ENCODE peak calls at places on chromosome 19, in eight cellular contexts. V is tibial nerve, J is RWPE1, E is choroid plexus epithelial cell, U is PC-3, L is prostate gland, H is neural progenitor cell, Z is neural crest cell. B is an unnamed sample.

GRCh38 chr19:6260912-6261636 is 18.7 kb downstream of the MLLT1 start:
- DNase-seq in H (peak), E (peak), L (no peak), V (no peak), Z (peak), J (peak), U (peak), B (no peak)

GRCh38 chr19:31339405-31339804 is 9.8 kb downstream of the TSHZ3 start:
- DNase-seq in E (no peak), H (no peak), U (no peak), L (no peak), Z (no peak), J (no peak), V (no peak), B (no peak)

GRCh38 chr19:38019427-38019724 is 112.4 kb downstream of the SIPA1L3 start:
- DNase-seq in U (no peak), H (no peak), V (no peak), J (no peak), E (no peak), L (no peak), Z (no peak), B (no peak)

GRCh38 chr19:38869160-38869835 is 8.8 kb downstream of the RINL start:
- DNase-seq in H (no peak), L (no peak), Z (no peak), V (no peak), J (no peak), E (no peak), U (no peak), B (no peak)

GRCh38 chr19:2477141-2477710 is 1.3 kb downstream of the GADD45B start:
- DNase-seq in H (peak), V (no peak), E (peak), Z (no peak), U (peak), L (peak), J (no peak), B (no peak)

GRCh38 chr19:35468637-35469036 is 20.6 kb downstream of the FFAR2 start:
- DNase-seq in J (peak), U (peak), Z (no peak), E (peak), V (no peak), L (peak), H (peak), B (peak)

GRCh38 chr19:45271098-45271497 is 20.0 kb downstream of the MARK4 start:
- DNase-seq in E (no peak), V (no peak), L (no peak), H (no peak), U (no peak), J (no peak), Z (no peak), B (no peak)

GRCh38 chr19:34224996-34225658 is 29.2 kb upstream of the GARRE1 start:
- DNase-seq in E (peak), J (no peak), U (peak), Z (no peak), H (no peak), V (no peak), L (no peak), B (no peak)

GRCh38 chr19:54873990-54874389 is at the start of gene FCAR:
- DNase-seq in Z (no peak), L (no peak), E (no peak), U (no peak), V (no peak), H (no peak), J (no peak), B (no peak)

GRCh38 chr19:16877581-16877980 is 11.2 kb upstream of the F2RL3 start:
- DNase-seq in L (no peak), H (no peak), E (no peak), J (no peak), U (no peak), Z (no peak), V (no peak), B (no peak)
- TF ChIP-seq CTCF in L (no peak), H (no peak), E (no peak), J (no peak), U (no peak), Z (no peak), V (no peak), B (no peak)

DNA sequence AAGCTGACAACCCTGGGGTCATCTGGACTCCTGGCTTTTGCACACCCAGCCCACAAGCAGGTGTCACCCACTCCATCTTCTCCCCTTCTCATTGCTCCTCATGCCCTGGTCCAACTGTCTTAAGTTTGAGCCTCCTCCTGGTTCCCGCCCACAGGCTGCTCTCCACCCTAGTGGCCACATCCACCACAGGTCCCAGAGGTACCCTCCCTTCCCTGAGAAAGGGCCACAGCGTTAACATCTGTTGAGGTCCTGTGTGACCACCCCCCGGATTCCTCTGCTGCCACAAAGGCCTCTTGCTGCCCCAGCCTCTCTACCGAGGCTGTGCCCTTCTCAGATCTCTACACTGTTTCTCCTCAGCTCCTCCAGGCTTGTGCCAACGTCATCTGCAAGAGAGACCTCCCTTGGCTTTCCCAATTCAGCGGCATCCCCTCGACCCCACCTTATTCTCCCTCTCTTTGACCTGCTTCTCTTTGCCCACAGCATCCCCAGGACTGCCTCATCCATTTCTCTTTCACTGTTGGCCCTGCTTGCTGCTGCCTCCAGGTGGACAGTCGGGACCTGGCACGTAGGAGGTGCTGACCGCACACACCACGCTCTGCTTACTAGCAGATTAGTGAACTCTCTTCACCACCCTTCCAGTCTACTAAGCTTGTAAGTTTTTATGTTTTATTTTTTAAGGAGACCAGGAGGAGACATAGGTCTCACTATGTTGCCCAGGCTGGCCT is 33.3 kb downstream of the SUGP2 start:
- DNase-seq in U (no peak), V (no peak), H (peak), Z (no peak), J (no peak), E (peak), L (no peak), B (no peak)
- TF ChIP-seq CTCF in U (peak), V (no peak), H (peak), Z (peak), J (no peak), E (peak), L (no peak), B (no peak)

DNA sequence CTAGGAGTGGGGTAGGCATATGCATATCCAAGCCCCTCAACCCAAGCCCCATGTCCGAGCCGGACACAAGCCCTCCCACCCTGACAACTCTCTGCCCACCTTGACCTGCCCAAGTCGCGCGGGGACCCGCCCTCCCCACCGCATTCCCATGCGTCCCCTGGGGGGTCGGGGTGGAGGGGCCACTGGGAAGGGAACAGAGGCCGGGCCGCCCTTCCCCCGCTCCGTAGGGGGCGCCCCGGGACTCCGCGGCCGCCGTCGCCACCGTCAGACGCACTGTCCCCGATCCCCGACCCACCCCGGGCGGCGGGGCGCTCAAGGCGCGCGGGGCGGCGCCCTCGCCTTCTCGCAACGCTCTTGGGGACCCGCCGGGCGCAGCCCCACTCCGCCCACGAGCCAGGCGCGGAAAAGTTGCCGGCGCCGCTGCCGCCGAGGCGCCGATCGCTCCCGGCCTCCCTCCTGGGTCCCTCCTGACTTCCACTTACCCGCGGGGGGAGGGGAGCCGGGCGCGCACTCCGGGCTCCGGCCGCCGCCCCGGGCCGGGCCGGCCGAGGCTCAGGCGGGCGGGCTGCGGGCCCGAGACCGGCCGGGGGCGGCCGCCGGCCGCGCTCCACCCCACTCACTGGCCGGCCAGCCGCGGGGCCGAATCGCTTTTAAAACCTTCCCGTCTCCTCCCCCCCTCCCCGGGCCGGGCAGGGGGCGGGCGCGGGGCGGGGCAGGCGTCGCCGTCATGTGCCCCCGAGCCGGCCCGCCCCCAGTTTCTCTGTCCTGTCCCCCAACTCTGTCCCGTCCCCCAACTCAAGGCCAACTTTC is 34.4 kb upstream of the NANOS3 start:
- DNase-seq in E (peak), J (peak), H (peak), Z (no peak), V (peak), U (peak), L (peak), B (peak)
- TF ChIP-seq CTCF in E (no peak), J (no peak), H (peak), Z (no peak), V (peak), U (no peak), L (no peak), B (no peak)

GRCh38 chr19:4375620-4376228 is 24.6 kb downstream of the SH3GL1 start:
- DNase-seq in Z (no peak), E (peak), J (no peak), H (peak), U (peak), V (no peak), L (no peak), B (peak)
- TF ChIP-seq CTCF in Z (peak), E (peak), J (no peak), H (peak), U (peak), V (peak), L (no peak), B (peak)

DNA sequence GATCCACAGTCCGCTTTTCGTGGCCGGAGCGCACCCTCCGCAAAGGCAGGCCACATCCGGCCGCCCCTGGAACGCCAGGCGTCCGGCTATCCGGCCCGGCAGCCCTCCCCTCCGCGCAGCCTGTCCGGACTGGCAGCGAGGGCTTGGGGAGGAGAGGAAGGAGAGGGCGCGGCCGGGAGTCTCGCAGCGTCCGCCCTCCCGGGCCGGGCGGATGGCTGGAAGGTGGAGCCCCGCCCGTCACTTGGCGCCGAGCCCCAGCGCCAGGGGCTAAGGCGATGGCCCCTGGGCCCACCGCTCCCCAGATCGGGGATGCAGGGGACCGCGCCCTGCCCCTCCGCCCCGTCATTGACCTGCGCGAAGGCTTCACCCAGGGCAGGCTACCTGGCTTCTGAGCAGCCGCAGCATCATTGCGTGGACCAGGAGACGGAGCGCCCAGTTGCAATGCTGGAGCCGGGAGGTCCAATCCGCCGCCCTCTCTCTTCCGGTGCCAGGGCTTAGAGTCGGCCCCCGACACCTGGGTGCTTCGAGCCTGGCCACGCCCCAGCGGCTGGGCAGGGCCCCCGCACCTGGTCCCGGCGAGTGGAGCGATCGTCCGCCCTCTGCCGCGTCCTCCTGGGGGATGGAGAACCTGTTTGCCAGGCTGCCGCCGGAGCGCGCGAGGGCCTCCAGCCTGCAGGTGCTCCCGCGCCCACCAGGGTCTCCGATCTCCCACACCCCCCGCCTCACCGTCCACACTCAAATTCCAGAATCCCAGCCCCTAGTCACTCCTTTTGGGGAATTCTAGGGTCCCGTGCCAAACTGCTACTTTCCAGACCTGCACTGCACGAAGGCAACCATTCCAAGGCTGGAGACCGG is at the start of gene FUT1:
- DNase-seq in J (peak), E (no peak), L (peak), U (peak), H (peak), Z (no peak), V (no peak), B (peak)
- TF ChIP-seq CTCF in J (no peak), E (no peak), L (no peak), U (peak), H (peak), Z (peak), V (no peak), B (peak)

DNA sequence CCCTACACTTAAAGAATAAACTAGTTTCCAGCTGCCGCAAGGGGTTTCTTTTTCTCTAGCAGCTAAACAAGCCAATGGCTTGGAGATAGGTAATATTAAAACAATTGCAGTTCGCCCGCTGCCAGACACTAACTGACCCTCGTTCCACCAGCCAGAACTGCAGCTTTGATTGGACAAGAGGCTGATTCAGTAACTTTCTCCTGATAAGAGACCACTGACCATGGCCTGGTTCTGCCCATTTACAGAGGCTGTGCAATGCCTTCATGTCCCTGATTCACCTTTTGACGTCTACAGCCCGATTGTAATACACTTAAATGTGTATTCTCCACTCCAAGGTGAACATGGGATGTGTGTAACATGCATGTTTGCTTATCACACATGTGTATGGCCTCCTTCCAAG is 12.8 kb upstream of the C19orf12 start:
- DNase-seq in V (no peak), Z (no peak), J (no peak), U (no peak), E (no peak), H (no peak), L (no peak), B (no peak)
- TF ChIP-seq CTCF in V (no peak), Z (no peak), J (no peak), U (no peak), E (no peak), H (no peak), L (no peak), B (no peak)